ENCODE peak calls at places on chromosomes 11 and 22, in nine cellular contexts. One of them, this sample, is unnamed.

GRCh38 chr22:29944339-29944738 is 61.4 kb downstream of the MTMR3 start:
- DNase-seq in psoas muscle: no peak
- DNase-seq in bronchial epithelial cell: no peak
- DNase-seq in glutamatergic neuron: no peak
- DNase-seq in epithelial cell of esophagus: no peak
- DNase-seq in left lung: no peak
- DNase-seq in adrenal gland: no peak
- DNase-seq in cardiac fibroblast: no peak
- DNase-seq in lung: no peak
- DNase-seq in this sample: no peak

GRCh38 chr11:66328307-66329144 is 7.7 kb downstream of the RIN1 start:
- DNase-seq in glutamatergic neuron: peak; percentile 82
- DNase-seq in bronchial epithelial cell: peak; percentile 55
- DNase-seq in epithelial cell of esophagus: peak; percentile 70
- DNase-seq in left lung: peak; percentile 67
- DNase-seq in cardiac fibroblast: peak; percentile 82
- DNase-seq in psoas muscle: peak; percentile 79
- DNase-seq in lung: peak; percentile 79
- DNase-seq in adrenal gland: peak; percentile 81
- DNase-seq in this sample: peak; percentile 87

GRCh38 chr11:111097191-111097590 is 148.3 kb upstream of the POU2AF2 start:
- DNase-seq in cardiac fibroblast: peak; percentile 77
- DNase-seq in psoas muscle: peak; percentile 38
- DNase-seq in bronchial epithelial cell: peak; percentile 12
- DNase-seq in lung: peak; percentile 46
- DNase-seq in left lung: peak; percentile 68
- DNase-seq in epithelial cell of esophagus: peak; percentile 50
- DNase-seq in glutamatergic neuron: no peak
- DNase-seq in adrenal gland: peak; percentile 42
- DNase-seq in this sample: no peak

GRCh38 chr11:60367896-60368295 is 10.4 kb upstream of the MS4A7 start:
- DNase-seq in bronchial epithelial cell: no peak
- DNase-seq in lung: no peak
- DNase-seq in cardiac fibroblast: no peak
- DNase-seq in glutamatergic neuron: no peak
- DNase-seq in epithelial cell of esophagus: no peak
- DNase-seq in left lung: no peak
- DNase-seq in psoas muscle: no peak
- DNase-seq in adrenal gland: no peak
- DNase-seq in this sample: no peak

GRCh38 chr22:39658367-39658766 is 87.8 kb downstream of the CACNA1I start:
- DNase-seq in left lung: no peak
- DNase-seq in psoas muscle: no peak
- DNase-seq in glutamatergic neuron: no peak
- DNase-seq in adrenal gland: no peak
- DNase-seq in bronchial epithelial cell: no peak
- DNase-seq in cardiac fibroblast: no peak
- DNase-seq in lung: no peak
- DNase-seq in epithelial cell of esophagus: no peak
- DNase-seq in this sample: no peak

GRCh38 chr11:79864882-79865281 is 424.1 kb upstream of the TENM4 start:
- DNase-seq in adrenal gland: no peak
- DNase-seq in psoas muscle: no peak
- DNase-seq in epithelial cell of esophagus: peak; percentile 45
- DNase-seq in cardiac fibroblast: no peak
- DNase-seq in bronchial epithelial cell: peak; percentile 38
- DNase-seq in glutamatergic neuron: no peak
- DNase-seq in lung: no peak
- DNase-seq in left lung: no peak
- DNase-seq in this sample: no peak

GRCh38 chr11:68173926-68174325 is 39.2 kb downstream of the KMT5B start:
- DNase-seq in adrenal gland: no peak
- DNase-seq in epithelial cell of esophagus: no peak
- DNase-seq in bronchial epithelial cell: no peak
- DNase-seq in lung: no peak
- DNase-seq in cardiac fibroblast: no peak
- DNase-seq in left lung: no peak
- DNase-seq in glutamatergic neuron: no peak
- DNase-seq in psoas muscle: no peak
- DNase-seq in this sample: no peak

GRCh38 chr11:571802-572185 is 4.5 kb upstream of the PHRF1 start:
- DNase-seq in left lung: no peak
- DNase-seq in epithelial cell of esophagus: no peak
- DNase-seq in glutamatergic neuron: no peak
- DNase-seq in psoas muscle: no peak
- DNase-seq in adrenal gland: no peak
- DNase-seq in cardiac fibroblast: no peak
- DNase-seq in bronchial epithelial cell: no peak
- DNase-seq in lung: no peak
- DNase-seq in this sample: no peak

GRCh38 chr11:86251285-86251830 is 6.8 kb downstream of the EED start:
- DNase-seq in bronchial epithelial cell: no peak
- DNase-seq in glutamatergic neuron: no peak
- DNase-seq in epithelial cell of esophagus: no peak
- DNase-seq in left lung: no peak
- DNase-seq in lung: no peak
- DNase-seq in psoas muscle: no peak
- DNase-seq in cardiac fibroblast: no peak
- DNase-seq in adrenal gland: no peak
- DNase-seq in this sample: no peak

GRCh38 chr11:4084406-4084805 is 10.2 kb upstream of the RRM1 start:
- DNase-seq in epithelial cell of esophagus: no peak
- DNase-seq in lung: no peak
- DNase-seq in glutamatergic neuron: no peak
- DNase-seq in left lung: no peak
- DNase-seq in cardiac fibroblast: no peak
- DNase-seq in psoas muscle: no peak
- DNase-seq in bronchial epithelial cell: no peak
- DNase-seq in adrenal gland: no peak
- DNase-seq in this sample: peak; percentile 32

GRCh38 chr11:4086584-4087353 is 7.8 kb upstream of the RRM1 start:
- DNase-seq in bronchial epithelial cell: no peak
- DNase-seq in glutamatergic neuron: no peak
- DNase-seq in left lung: no peak
- DNase-seq in psoas muscle: no peak
- DNase-seq in adrenal gland: no peak
- DNase-seq in cardiac fibroblast: no peak
- DNase-seq in lung: no peak
- DNase-seq in epithelial cell of esophagus: no peak
- DNase-seq in this sample: no peak

GRCh38 chr11:4090258-4090657 is 4.3 kb upstream of the RRM1 start:
- DNase-seq in lung: no peak
- DNase-seq in adrenal gland: no peak
- DNase-seq in glutamatergic neuron: no peak
- DNase-seq in psoas muscle: no peak
- DNase-seq in left lung: no peak
- DNase-seq in epithelial cell of esophagus: no peak
- DNase-seq in cardiac fibroblast: no peak
- DNase-seq in bronchial epithelial cell: no peak
- DNase-seq in this sample: no peak

GRCh38 chr11:4085575-4085974 is 9.0 kb upstream of the RRM1 start:
- DNase-seq in psoas muscle: no peak
- DNase-seq in lung: no peak
- DNase-seq in adrenal gland: no peak
- DNase-seq in left lung: no peak
- DNase-seq in cardiac fibroblast: no peak
- DNase-seq in glutamatergic neuron: no peak
- DNase-seq in epithelial cell of esophagus: no peak
- DNase-seq in bronchial epithelial cell: no peak
- DNase-seq in this sample: no peak

GRCh38 chr11:4087551-4087950 is 7.0 kb upstream of the RRM1 start:
- DNase-seq in adrenal gland: no peak
- DNase-seq in bronchial epithelial cell: no peak
- DNase-seq in lung: no peak
- DNase-seq in psoas muscle: no peak
- DNase-seq in left lung: no peak
- DNase-seq in glutamatergic neuron: no peak
- DNase-seq in cardiac fibroblast: no peak
- DNase-seq in epithelial cell of esophagus: no peak
- DNase-seq in this sample: no peak
- TF ChIP-seq CTCF in adrenal gland: no peak
- TF ChIP-seq CTCF in bronchial epithelial cell: no peak
- TF ChIP-seq CTCF in lung: no peak
- TF ChIP-seq CTCF in psoas muscle: no peak
- TF ChIP-seq CTCF in left lung: no peak
- TF ChIP-seq CTCF in glutamatergic neuron: no peak
- TF ChIP-seq CTCF in cardiac fibroblast: peak; percentile 24
- TF ChIP-seq CTCF in epithelial cell of esophagus: peak; percentile 11
- TF ChIP-seq CTCF in this sample: no peak

DNA sequence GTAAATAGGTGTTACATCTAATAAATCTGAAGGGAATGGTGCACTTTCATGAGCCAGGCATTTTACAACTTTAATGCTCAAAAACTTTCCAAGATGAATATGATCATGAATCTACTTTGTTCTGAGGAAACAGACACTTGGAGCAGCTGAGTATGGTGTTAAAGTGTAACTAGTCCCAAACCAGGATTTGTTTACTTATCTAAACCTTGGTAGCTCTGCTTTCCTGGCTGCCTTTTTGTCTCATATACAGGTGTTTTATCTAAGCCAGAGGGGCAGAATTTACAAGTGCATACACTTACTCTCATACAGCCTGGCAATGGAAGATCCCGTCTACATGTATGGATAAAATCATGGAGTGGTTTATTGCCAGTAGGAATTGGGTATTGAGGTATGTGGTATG is 171.5 kb downstream of the FAT3 start:
- DNase-seq in bronchial epithelial cell: no peak
- DNase-seq in glutamatergic neuron: no peak
- DNase-seq in adrenal gland: no peak
- DNase-seq in psoas muscle: no peak
- DNase-seq in epithelial cell of esophagus: no peak
- DNase-seq in left lung: no peak
- DNase-seq in cardiac fibroblast: no peak
- DNase-seq in lung: no peak
- DNase-seq in this sample: no peak
- TF ChIP-seq CTCF in bronchial epithelial cell: no peak
- TF ChIP-seq CTCF in glutamatergic neuron: no peak
- TF ChIP-seq CTCF in adrenal gland: no peak
- TF ChIP-seq CTCF in psoas muscle: no peak
- TF ChIP-seq CTCF in epithelial cell of esophagus: no peak
- TF ChIP-seq CTCF in left lung: no peak
- TF ChIP-seq CTCF in cardiac fibroblast: no peak
- TF ChIP-seq CTCF in lung: no peak
- TF ChIP-seq CTCF in this sample: no peak

GRCh38 chr11:131979364-131979763 is 608.9 kb downstream of the NTM start:
- DNase-seq in adrenal gland: no peak
- DNase-seq in cardiac fibroblast: no peak
- DNase-seq in bronchial epithelial cell: no peak
- DNase-seq in glutamatergic neuron: no peak
- DNase-seq in left lung: no peak
- DNase-seq in epithelial cell of esophagus: no peak
- DNase-seq in lung: no peak
- DNase-seq in psoas muscle: no peak
- DNase-seq in this sample: no peak

GRCh38 chr11:131977854-131978253 is 607.4 kb downstream of the NTM start:
- DNase-seq in left lung: no peak
- DNase-seq in epithelial cell of esophagus: peak; percentile 76
- DNase-seq in lung: no peak
- DNase-seq in glutamatergic neuron: no peak
- DNase-seq in bronchial epithelial cell: peak; percentile 49
- DNase-seq in cardiac fibroblast: peak; percentile 19
- DNase-seq in adrenal gland: no peak
- DNase-seq in psoas muscle: no peak
- DNase-seq in this sample: no peak

GRCh38 chr11:131978351-131978750 is 607.9 kb downstream of the NTM start:
- DNase-seq in cardiac fibroblast: no peak
- DNase-seq in adrenal gland: no peak
- DNase-seq in epithelial cell of esophagus: peak; percentile 36
- DNase-seq in glutamatergic neuron: no peak
- DNase-seq in bronchial epithelial cell: no peak
- DNase-seq in lung: no peak
- DNase-seq in left lung: no peak
- DNase-seq in psoas muscle: no peak
- DNase-seq in this sample: no peak

GRCh38 chr11:131975624-131976420 is 605.4 kb downstream of the NTM start:
- DNase-seq in bronchial epithelial cell: no peak
- DNase-seq in lung: no peak
- DNase-seq in cardiac fibroblast: no peak
- DNase-seq in psoas muscle: no peak
- DNase-seq in glutamatergic neuron: no peak
- DNase-seq in left lung: no peak
- DNase-seq in adrenal gland: no peak
- DNase-seq in epithelial cell of esophagus: no peak
- DNase-seq in this sample: no peak

DNA sequence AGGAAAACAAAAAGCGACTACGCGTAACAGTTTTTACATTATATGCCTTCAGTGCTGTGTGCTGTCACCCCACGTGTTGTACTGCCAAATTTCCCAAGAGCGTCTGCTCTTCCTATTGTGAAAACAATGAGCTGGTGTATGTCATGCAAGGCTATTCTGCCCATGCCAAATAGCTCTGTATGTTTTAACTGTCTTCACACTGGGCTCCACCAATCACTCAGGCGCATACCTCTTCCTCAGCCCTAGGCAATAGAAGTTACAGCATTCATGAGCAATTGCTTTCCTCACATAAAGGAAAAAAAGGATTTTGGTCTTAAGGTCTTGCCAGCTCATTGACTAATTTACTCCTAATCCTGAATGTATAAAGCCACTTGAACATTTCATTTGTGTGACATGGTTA is 606.8 kb downstream of the NTM start:
- DNase-seq in bronchial epithelial cell: peak; percentile 89
- DNase-seq in lung: no peak
- DNase-seq in cardiac fibroblast: peak; percentile 18
- DNase-seq in epithelial cell of esophagus: peak; percentile 99
- DNase-seq in left lung: no peak
- DNase-seq in adrenal gland: no peak
- DNase-seq in glutamatergic neuron: no peak
- DNase-seq in psoas muscle: no peak
- DNase-seq in this sample: no peak
- TF ChIP-seq CTCF in bronchial epithelial cell: no peak
- TF ChIP-seq CTCF in lung: no peak
- TF ChIP-seq CTCF in cardiac fibroblast: no peak
- TF ChIP-seq CTCF in epithelial cell of esophagus: no peak
- TF ChIP-seq CTCF in left lung: no peak
- TF ChIP-seq CTCF in adrenal gland: no peak
- TF ChIP-seq CTCF in glutamatergic neuron: no peak
- TF ChIP-seq CTCF in psoas muscle: no peak
- TF ChIP-seq CTCF in this sample: no peak

DNA sequence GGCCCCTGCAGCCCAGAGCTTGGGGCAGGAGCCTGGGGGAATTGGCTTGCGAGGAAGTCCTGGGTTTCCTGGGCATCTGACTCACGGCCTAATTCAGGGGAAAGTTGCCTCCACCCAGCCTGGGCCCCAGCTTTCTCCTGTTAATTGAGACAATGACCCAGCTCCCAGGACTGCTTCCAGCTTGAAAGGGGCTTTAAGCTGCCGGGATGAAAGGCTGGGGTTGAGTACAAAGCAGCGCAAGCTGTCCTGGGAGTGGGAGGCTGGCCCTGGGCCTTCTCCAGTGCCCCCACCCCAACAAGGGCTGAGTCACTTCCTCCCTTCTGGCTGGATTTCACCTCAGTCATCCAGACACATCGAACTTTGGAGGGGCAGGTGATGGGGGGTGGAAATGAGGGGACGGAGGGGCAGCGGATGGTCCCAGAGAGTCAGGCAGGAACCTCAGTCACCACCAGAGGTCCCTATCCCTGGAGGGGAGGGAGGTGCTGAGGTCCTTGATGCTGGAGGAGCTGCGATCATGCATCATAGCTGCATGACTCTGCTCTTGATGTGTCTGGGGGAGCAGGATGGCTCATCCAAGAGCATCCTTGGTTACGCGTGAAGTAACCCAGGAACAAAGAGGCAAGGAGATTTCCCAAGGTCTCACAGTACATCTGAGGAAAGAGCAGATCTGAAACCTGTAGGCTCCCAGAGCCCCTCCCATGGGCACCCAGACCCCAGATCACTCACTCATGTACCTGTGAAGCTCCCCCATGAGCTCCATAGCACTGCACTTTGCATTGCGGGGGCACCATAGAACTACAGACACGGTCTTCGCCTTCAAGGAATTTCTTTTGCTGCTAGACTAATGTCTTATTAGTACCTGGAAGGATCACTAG is 30.0 kb upstream of the OAF start:
- DNase-seq in left lung: peak; percentile 25
- DNase-seq in lung: peak; percentile 26
- DNase-seq in psoas muscle: no peak
- DNase-seq in cardiac fibroblast: peak; percentile 56
- DNase-seq in glutamatergic neuron: no peak
- DNase-seq in epithelial cell of esophagus: peak; percentile 68
- DNase-seq in bronchial epithelial cell: peak; percentile 86
- DNase-seq in adrenal gland: peak; percentile 35
- DNase-seq in this sample: no peak
- TF ChIP-seq CTCF in left lung: no peak
- TF ChIP-seq CTCF in lung: no peak
- TF ChIP-seq CTCF in psoas muscle: no peak
- TF ChIP-seq CTCF in cardiac fibroblast: peak; percentile 43
- TF ChIP-seq CTCF in glutamatergic neuron: no peak
- TF ChIP-seq CTCF in epithelial cell of esophagus: no peak
- TF ChIP-seq CTCF in bronchial epithelial cell: peak; percentile 19
- TF ChIP-seq CTCF in adrenal gland: peak; percentile 23
- TF ChIP-seq CTCF in this sample: no peak